ENCODE peak calls at places on chromosome 11, in seven cellular contexts. I, E, A, X, N, V and Z are unnamed samples.

GRCh38 chr11:45860764-45861510 is 13.7 kb downstream of the CRY2 start:
- DNase-seq in I (no peak), E (no peak), A (no peak), X (no peak), N (no peak), V (no peak), Z (no peak)

GRCh38 chr11:83456075-83456474 is 169.9 kb upstream of the CCDC90B start:
- DNase-seq in I (no peak), E (peak), A (peak), X (no peak), N (no peak), V (no peak), Z (no peak)

GRCh38 chr11:75024764-75025211 is 36.1 kb downstream of the NEU3 start:
- DNase-seq in I (no peak), E (no peak), A (no peak), X (no peak), N (no peak), V (no peak), Z (no peak)

GRCh38 chr11:1153951-1154487 is 3.7 kb upstream of the MUC5AC start:
- DNase-seq in I (peak), E (no peak), A (peak), X (no peak), N (peak), V (no peak), Z (no peak)

GRCh38 chr11:126348806-126349582 is 6.5 kb upstream of the ST3GAL4 start:
- DNase-seq in I (peak), E (no peak), A (no peak), X (no peak), N (no peak), V (no peak), Z (no peak)

GRCh38 chr11:109597336-109597735 is 175.3 kb downstream of the C11orf87 start:
- DNase-seq in I (no peak), E (no peak), A (no peak), X (no peak), N (no peak), V (no peak), Z (no peak)

GRCh38 chr11:96187779-96188624 is 155.0 kb downstream of the MAML2 start:
- DNase-seq in I (peak), E (no peak), A (no peak), X (no peak), N (peak), V (no peak), Z (no peak)

GRCh38 chr11:61442616-61443015 is 12.7 kb downstream of the SDHAF2 start:
- DNase-seq in I (no peak), E (no peak), A (no peak), X (no peak), N (no peak), V (no peak), Z (no peak)